ENCODE peak calls at places on chromosome 20, in seven cellular contexts. W is uterus; R is body of pancreas; U is CD4-positive, alpha-beta memory T cell; A is HFF-Myc; J is mucosa of descending colon; N is GM06990. Y is an unnamed sample.

GRCh38 chr20:3925899-3926638 is 36.9 kb downstream of the PANK2 start:
- DNase-seq in W (no peak), R (no peak), U (no peak), A (no peak), J (no peak), N (no peak), Y (no peak)

GRCh38 chr20:52992632-52993031 is 20.5 kb downstream of the TSHZ2 start:
- DNase-seq in W (no peak), R (no peak), U (no peak), A (no peak), J (no peak), N (no peak), Y (no peak)

GRCh38 chr20:25481235-25481917 is 73.9 kb downstream of the GINS1 start:
- DNase-seq in W (no peak), R (no peak), U (no peak), A (no peak), J (no peak), N (no peak), Y (no peak)

GRCh38 chr20:24131281-24131680 is 142.7 kb upstream of the GGTLC1 start:
- DNase-seq in W (no peak), R (no peak), U (no peak), A (no peak), J (no peak), N (no peak), Y (no peak)

GRCh38 chr20:62419759-62420158 is 7.6 kb downstream of the RBBP8NL start:
- DNase-seq in W (no peak), R (no peak), U (no peak), A (no peak), J (no peak), N (no peak), Y (no peak)

GRCh38 chr20:40283689-40284088 is 405.3 kb downstream of the MAFB start:
- DNase-seq in W (no peak), R (no peak), U (no peak), A (no peak), J (no peak), N (no peak), Y (no peak)

GRCh38 chr20:2122921-2123320 is 21.3 kb downstream of the STK35 start:
- DNase-seq in W (peak), R (peak), U (no peak), A (no peak), J (no peak), N (no peak), Y (peak)

GRCh38 chr20:13173201-13173600 is 47.9 kb upstream of the ISM1 start:
- DNase-seq in W (no peak), R (no peak), U (no peak), A (no peak), J (no peak), N (no peak), Y (no peak)

GRCh38 chr20:61668064-61668463 is 397.6 kb downstream of the TAF4 start:
- DNase-seq in W (no peak), R (no peak), U (no peak), A (no peak), J (no peak), N (no peak), Y (no peak)

GRCh38 chr20:57619053-57619831 is 984 bp downstream of the ZBP1 start:
- DNase-seq in W (no peak), R (no peak), U (peak), A (no peak), J (no peak), N (peak), Y (no peak)

GRCh38 chr20:25270829-25271251 is 23.0 kb downstream of the PYGB start:
- DNase-seq in W (peak), R (peak), U (no peak), A (no peak), J (peak), N (no peak), Y (no peak)

GRCh38 chr20:42701948-42702347 is 487.8 kb downstream of the PTPRT start:
- DNase-seq in W (no peak), R (no peak), U (no peak), A (no peak), J (no peak), N (no peak), Y (no peak)

GRCh38 chr20:16821211-16822089 is 73.3 kb downstream of the OTOR start:
- DNase-seq in W (no peak), R (no peak), U (peak), A (peak), J (no peak), N (peak), Y (peak)

GRCh38 chr20:40866056-40866455 is 162.6 kb upstream of the TOP1 start:
- DNase-seq in W (no peak), R (no peak), U (no peak), A (no peak), J (no peak), N (no peak), Y (no peak)

GRCh38 chr20:58313366-58313765 is 3.9 kb downstream of the RAB22A start:
- DNase-seq in W (no peak), R (no peak), U (peak), A (no peak), J (no peak), N (no peak), Y (no peak)

GRCh38 chr20:7416382-7416781 is 523.9 kb downstream of the HAO1 start:
- DNase-seq in W (no peak), R (no peak), U (no peak), A (no peak), J (no peak), N (no peak), Y (no peak)

GRCh38 chr20:58623579-58624473 is 27.3 kb upstream of the STX16 start:
- DNase-seq in W (peak), R (no peak), U (no peak), A (peak), J (peak), N (no peak), Y (peak)

GRCh38 chr20:18588554-18589043 is 745 bp downstream of the DTD1 start:
- DNase-seq in W (no peak), R (no peak), U (no peak), A (no peak), J (peak), N (no peak), Y (no peak)

GRCh38 chr20:8326196-8326595 is 194.1 kb downstream of the PLCB1 start:
- DNase-seq in W (no peak), R (no peak), U (no peak), A (no peak), J (no peak), N (no peak), Y (no peak)

GRCh38 chr20:19993937-19994667 is 23.1 kb upstream of the NAA20 start:
- DNase-seq in W (no peak), R (no peak), U (no peak), A (peak), J (no peak), N (no peak), Y (peak)

GRCh38 chr20:11921326-11921725 is 3.6 kb downstream of the BTBD3 start:
- DNase-seq in W (no peak), R (no peak), U (no peak), A (no peak), J (no peak), N (no peak), Y (no peak)

GRCh38 chr20:11919046-11919445 is 1.4 kb downstream of the BTBD3 start:
- DNase-seq in W (no peak), R (peak), U (no peak), A (peak), J (no peak), N (no peak), Y (peak)

GRCh38 chr20:11919571-11919970 is 1.9 kb downstream of the BTBD3 start:
- DNase-seq in W (no peak), R (no peak), U (no peak), A (no peak), J (no peak), N (no peak), Y (no peak)

GRCh38 chr20:11918280-11918952 is 723 bp downstream of the BTBD3 start:
- DNase-seq in W (no peak), R (no peak), U (no peak), A (no peak), J (no peak), N (no peak), Y (no peak)

GRCh38 chr20:11920083-11920482 is 2.4 kb downstream of the BTBD3 start:
- DNase-seq in W (no peak), R (no peak), U (no peak), A (no peak), J (no peak), N (no peak), Y (no peak)
- H3K4me3 ChIP-seq in W (no peak), R (no peak), U (no peak), A (no peak), J (no peak), N (no peak), Y (no peak)

DNA sequence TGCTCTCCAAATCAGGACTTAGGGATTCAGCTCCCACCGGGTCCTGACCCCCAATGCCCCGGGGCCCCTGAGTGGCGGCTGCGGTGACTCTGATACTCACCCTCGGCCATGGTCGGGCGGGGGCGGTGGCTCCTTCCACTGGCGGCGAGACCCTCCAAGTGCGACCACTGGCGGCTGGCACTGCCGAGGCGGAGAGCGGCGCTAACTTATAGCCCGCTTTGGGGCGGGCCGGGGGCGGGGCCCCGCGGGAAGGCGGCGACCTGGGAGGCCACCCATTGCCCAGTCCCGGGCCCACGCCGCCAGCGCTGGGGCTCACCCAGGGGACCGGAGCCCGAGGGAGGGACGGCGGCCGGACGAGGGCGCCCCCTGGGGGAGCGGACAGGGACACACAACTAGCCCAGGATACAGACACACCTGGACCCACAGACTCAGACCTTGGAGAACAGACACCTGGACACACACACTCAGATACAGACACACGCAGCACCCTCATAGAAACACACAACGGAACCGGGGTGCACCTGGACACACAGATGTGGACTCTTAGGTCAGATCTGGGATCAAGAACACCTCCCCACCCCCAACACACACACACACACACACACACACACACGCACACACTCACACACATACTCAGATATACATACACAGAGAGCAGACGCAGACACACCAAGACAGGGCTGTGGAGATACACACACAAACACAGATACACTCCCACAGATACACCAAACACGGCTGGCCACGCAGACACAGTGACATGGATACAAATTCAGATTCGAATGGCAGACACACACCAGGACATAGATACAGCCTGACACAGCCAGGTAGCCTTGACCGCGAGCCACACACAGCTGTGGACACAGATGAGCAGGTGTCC is at the start of gene TGM2:
- DNase-seq in W (peak), R (peak), U (peak), A (no peak), J (peak), N (peak), Y (peak)
- H3K4me3 ChIP-seq in W (peak), R (no peak), U (no peak), A (peak), J (no peak), N (peak), Y (peak)

GRCh38 chr20:46463852-46464251 is 49.5 kb downstream of the ZNF334 start:
- DNase-seq in W (no peak), R (no peak), U (no peak), A (no peak), J (no peak), N (no peak), Y (no peak)

GRCh38 chr20:46461808-46462207 is 51.6 kb downstream of the ZNF334 start:
- DNase-seq in W (no peak), R (no peak), U (no peak), A (no peak), J (no peak), N (no peak), Y (no peak)

GRCh38 chr20:46456255-46457028 is 50.0 kb upstream of the ELMO2 start:
- DNase-seq in W (no peak), R (no peak), U (no peak), A (no peak), J (no peak), N (no peak), Y (no peak)

GRCh38 chr20:46455729-46456128 is 49.3 kb upstream of the ELMO2 start:
- DNase-seq in W (no peak), R (no peak), U (no peak), A (no peak), J (no peak), N (no peak), Y (no peak)

GRCh38 chr20:46458891-46459750 is 52.7 kb upstream of the ELMO2 start:
- DNase-seq in W (no peak), R (peak), U (no peak), A (no peak), J (peak), N (no peak), Y (peak)
- H3K4me3 ChIP-seq in W (no peak), R (no peak), U (no peak), A (no peak), J (no peak), N (no peak), Y (no peak)

DNA sequence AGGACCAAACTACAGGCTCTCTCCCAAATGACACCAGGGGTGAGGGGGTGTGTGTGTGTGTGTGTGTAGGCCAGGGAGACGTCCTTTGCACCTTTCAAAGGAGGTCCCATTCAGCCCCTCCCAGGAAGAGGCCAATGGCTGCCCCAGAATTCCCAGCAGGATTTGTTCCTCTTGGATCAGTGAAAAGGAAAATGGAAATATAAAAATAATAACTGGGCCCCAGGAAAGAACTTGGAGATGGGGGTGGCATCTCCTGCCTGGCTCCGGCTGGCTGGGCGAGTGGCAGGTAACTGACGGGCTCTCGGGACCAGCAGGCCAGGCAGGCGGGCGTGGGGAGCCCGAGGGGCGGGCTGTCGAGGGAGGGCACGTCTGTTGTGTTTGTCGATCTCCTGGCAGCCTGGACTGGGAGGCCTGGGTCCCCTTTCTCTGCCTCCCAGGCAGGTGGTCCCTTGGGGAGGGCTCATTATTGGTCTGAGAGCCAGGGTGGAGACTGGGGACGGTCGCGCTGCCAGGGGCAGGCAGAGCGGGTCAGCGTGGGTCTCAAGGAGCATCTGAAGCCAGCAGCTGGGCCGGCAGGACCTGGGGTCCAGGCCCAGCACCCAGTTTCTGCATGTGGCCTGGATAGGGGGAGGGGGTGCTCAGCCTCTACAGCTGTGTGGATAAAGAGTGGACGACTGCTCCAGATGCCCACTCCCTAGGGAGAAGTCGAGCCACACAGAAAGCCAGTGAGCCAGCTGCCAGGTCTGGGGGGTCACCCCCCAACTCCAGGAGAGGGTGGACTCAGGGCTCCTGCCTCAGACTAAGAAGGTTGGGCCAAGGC is 3.1 kb downstream of the NOL4L start:
- DNase-seq in W (no peak), R (no peak), U (no peak), A (no peak), J (no peak), N (no peak), Y (no peak)
- H3K4me3 ChIP-seq in W (no peak), R (no peak), U (peak), A (no peak), J (no peak), N (no peak), Y (peak)

GRCh38 chr20:673606-674005 is 2.0 kb downstream of the SCRT2 start:
- DNase-seq in W (no peak), R (no peak), U (no peak), A (no peak), J (no peak), N (no peak), Y (no peak)

GRCh38 chr20:676967-677366 is 1.4 kb upstream of the SCRT2 start:
- DNase-seq in W (no peak), R (no peak), U (no peak), A (no peak), J (no peak), N (no peak), Y (no peak)

GRCh38 chr20:676315-676937 is 824 bp upstream of the SCRT2 start:
- DNase-seq in W (no peak), R (no peak), U (no peak), A (no peak), J (no peak), N (no peak), Y (no peak)

GRCh38 chr20:674936-675452 is 608 bp downstream of the SCRT2 start:
- DNase-seq in W (no peak), R (no peak), U (no peak), A (no peak), J (no peak), N (no peak), Y (no peak)

GRCh38 chr20:675453-676314 is at the start of gene SCRT2:
- DNase-seq in W (peak), R (peak), U (peak), A (no peak), J (peak), N (peak), Y (peak)
- H3K4me3 ChIP-seq in W (no peak), R (no peak), U (no peak), A (no peak), J (no peak), N (no peak), Y (peak)

GRCh38 chr20:47982574-47983360 is 197.5 kb upstream of the SULF2 start:
- DNase-seq in W (no peak), R (no peak), U (no peak), A (no peak), J (no peak), N (peak), Y (no peak)

GRCh38 chr20:47981242-47981641 is 196.0 kb upstream of the SULF2 start:
- DNase-seq in W (no peak), R (no peak), U (no peak), A (no peak), J (no peak), N (no peak), Y (no peak)

GRCh38 chr20:47984437-47984836 is 199.2 kb upstream of the SULF2 start:
- DNase-seq in W (no peak), R (no peak), U (no peak), A (no peak), J (no peak), N (no peak), Y (no peak)

GRCh38 chr20:47988601-47989116 is 203.4 kb upstream of the SULF2 start:
- DNase-seq in W (no peak), R (no peak), U (no peak), A (no peak), J (no peak), N (no peak), Y (no peak)

DNA sequence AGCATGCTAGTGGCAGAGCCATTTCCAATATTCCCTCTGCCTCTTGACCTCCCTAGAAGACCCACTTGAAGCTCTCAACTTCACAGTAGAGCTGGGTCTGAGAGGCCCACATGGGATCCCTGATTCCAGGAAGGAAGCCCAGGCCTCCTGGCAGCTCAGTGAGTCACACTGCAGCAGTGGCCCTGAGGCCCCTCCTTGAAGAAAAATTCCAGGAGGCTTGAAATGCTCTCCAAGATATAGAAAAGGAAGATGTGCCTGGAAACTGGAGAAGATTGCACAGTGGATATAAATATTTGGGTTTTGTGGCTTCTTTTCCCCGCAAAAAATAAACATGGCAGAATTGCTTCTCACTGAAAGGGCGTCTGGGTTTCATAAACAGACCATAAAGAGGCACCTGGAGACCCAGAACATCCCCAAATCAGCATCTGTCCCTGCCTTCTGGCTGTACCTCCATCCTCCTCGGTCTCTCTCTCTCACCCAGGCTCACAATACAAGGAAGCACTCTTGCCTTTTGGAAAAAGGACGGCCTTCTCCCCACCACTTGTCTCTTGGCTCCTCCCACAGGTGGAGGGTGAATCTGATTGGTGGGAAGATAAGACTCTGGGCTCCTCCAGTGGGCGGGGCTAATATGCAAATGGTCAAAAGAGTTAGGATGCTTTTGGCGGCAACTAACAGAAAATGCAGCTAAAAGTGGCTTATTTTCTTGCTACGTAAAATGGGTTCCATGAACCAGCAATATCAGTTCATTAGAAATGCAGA is 200.0 kb upstream of the SULF2 start:
- DNase-seq in W (no peak), R (no peak), U (no peak), A (peak), J (no peak), N (no peak), Y (peak)
- H3K4me3 ChIP-seq in W (no peak), R (no peak), U (no peak), A (no peak), J (no peak), N (no peak), Y (no peak)

GRCh38 chr20:51091564-51092195 is 68.8 kb upstream of the KCNG1 start:
- DNase-seq in W (no peak), R (no peak), U (no peak), A (no peak), J (no peak), N (no peak), Y (peak)
- H3K4me3 ChIP-seq in W (no peak), R (no peak), U (no peak), A (no peak), J (no peak), N (no peak), Y (no peak)

DNA sequence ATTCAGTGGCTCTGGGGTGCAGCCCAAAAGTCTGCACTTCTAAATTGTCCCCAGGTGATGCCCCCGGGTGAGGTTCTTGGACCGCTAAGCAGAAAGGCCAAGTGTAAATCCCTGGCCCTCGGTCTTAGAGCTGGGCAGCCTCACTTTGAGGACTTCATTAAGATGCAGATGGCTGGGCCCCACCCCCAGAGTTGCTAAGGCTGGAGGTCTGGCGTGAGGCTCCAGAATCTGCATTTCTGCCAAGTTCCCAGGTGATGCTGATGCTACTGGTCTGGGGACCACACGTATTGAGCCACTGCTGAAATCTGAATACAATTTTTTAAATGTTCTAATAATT is 735 bp upstream of the SLC23A2 start:
- DNase-seq in W (peak), R (no peak), U (no peak), A (no peak), J (no peak), N (no peak), Y (no peak)
- H3K4me3 ChIP-seq in W (no peak), R (no peak), U (peak), A (peak), J (no peak), N (peak), Y (peak)

GRCh38 chr20:50165687-50166554 is 12.4 kb upstream of the PEDS1 start:
- DNase-seq in W (peak), R (peak), U (peak), A (peak), J (peak), N (peak), Y (peak)
- H3K4me3 ChIP-seq in W (peak), R (no peak), U (no peak), A (peak), J (no peak), N (peak), Y (peak)

Y was measured in choroid plexus epithelial cell.